ENCODE peak calls at places on chromosome X, in nine cellular contexts. One of them, this sample, is unnamed.

GRCh38 chrX:10952619-10953018 is 158.5 kb upstream of the HCCS start:
- DNase-seq in Peyer's patch: no peak
- DNase-seq in GM23338: peak; percentile 14
- DNase-seq in tibial nerve: no peak
- DNase-seq in lower leg skin: no peak
- DNase-seq in cardiac fibroblast: no peak
- DNase-seq in fibroblast of pulmonary artery: peak; percentile 40
- DNase-seq in OCI-LY7: no peak
- DNase-seq in adrenal gland: no peak
- DNase-seq in this sample: no peak

GRCh38 chrX:10190367-10190766 is 33.6 kb downstream of the CLCN4 start:
- DNase-seq in adrenal gland: peak; percentile 60
- DNase-seq in fibroblast of pulmonary artery: peak; percentile 85
- DNase-seq in lower leg skin: no peak
- DNase-seq in cardiac fibroblast: peak; percentile 87
- DNase-seq in OCI-LY7: peak; percentile 54
- DNase-seq in tibial nerve: peak; percentile 50
- DNase-seq in Peyer's patch: no peak
- DNase-seq in GM23338: peak; percentile 50
- DNase-seq in this sample: no peak

GRCh38 chrX:67720344-67720743 is 176.5 kb downstream of the AR start:
- DNase-seq in OCI-LY7: no peak
- DNase-seq in cardiac fibroblast: no peak
- DNase-seq in fibroblast of pulmonary artery: peak; percentile 25
- DNase-seq in adrenal gland: no peak
- DNase-seq in tibial nerve: no peak
- DNase-seq in lower leg skin: no peak
- DNase-seq in GM23338: no peak
- DNase-seq in Peyer's patch: no peak
- DNase-seq in this sample: no peak

GRCh38 chrX:42678133-42678532 is 99.8 kb downstream of the PPP1R2C start:
- DNase-seq in Peyer's patch: no peak
- DNase-seq in cardiac fibroblast: peak; percentile 73
- DNase-seq in fibroblast of pulmonary artery: peak; percentile 62
- DNase-seq in tibial nerve: no peak
- DNase-seq in GM23338: peak; percentile 4
- DNase-seq in adrenal gland: no peak
- DNase-seq in lower leg skin: no peak
- DNase-seq in OCI-LY7: peak; percentile 12
- DNase-seq in this sample: no peak

GRCh38 chrX:13647709-13648212 is 5.2 kb upstream of the TCEANC start:
- DNase-seq in tibial nerve: peak; percentile 19
- DNase-seq in GM23338: no peak
- DNase-seq in lower leg skin: no peak
- DNase-seq in cardiac fibroblast: peak; percentile 64
- DNase-seq in Peyer's patch: peak; percentile 45
- DNase-seq in adrenal gland: peak; percentile 93
- DNase-seq in OCI-LY7: no peak
- DNase-seq in fibroblast of pulmonary artery: peak; percentile 87
- DNase-seq in this sample: no peak

GRCh38 chrX:97909245-97909644 is 1025.5 kb downstream of the RPA4 start:
- DNase-seq in adrenal gland: no peak
- DNase-seq in Peyer's patch: no peak
- DNase-seq in tibial nerve: no peak
- DNase-seq in fibroblast of pulmonary artery: no peak
- DNase-seq in OCI-LY7: peak; percentile 79
- DNase-seq in lower leg skin: no peak
- DNase-seq in cardiac fibroblast: no peak
- DNase-seq in GM23338: no peak
- DNase-seq in this sample: no peak

GRCh38 chrX:133533249-133533648 is 118.0 kb upstream of the GPC4 start:
- DNase-seq in Peyer's patch: no peak
- DNase-seq in fibroblast of pulmonary artery: no peak
- DNase-seq in adrenal gland: no peak
- DNase-seq in OCI-LY7: no peak
- DNase-seq in tibial nerve: no peak
- DNase-seq in lower leg skin: no peak
- DNase-seq in GM23338: no peak
- DNase-seq in cardiac fibroblast: no peak
- DNase-seq in this sample: no peak

GRCh38 chrX:82813671-82814078 is 694.4 kb upstream of the POU3F4 start:
- DNase-seq in tibial nerve: no peak
- DNase-seq in cardiac fibroblast: peak; percentile 1
- DNase-seq in lower leg skin: peak; percentile 12
- DNase-seq in OCI-LY7: no peak
- DNase-seq in Peyer's patch: no peak
- DNase-seq in GM23338: no peak
- DNase-seq in adrenal gland: no peak
- DNase-seq in fibroblast of pulmonary artery: peak; percentile 7
- DNase-seq in this sample: no peak

GRCh38 chrX:2145672-2146412 is 354.9 kb downstream of the DHRSX start:
- DNase-seq in tibial nerve: no peak
- DNase-seq in cardiac fibroblast: no peak
- DNase-seq in fibroblast of pulmonary artery: no peak
- DNase-seq in Peyer's patch: no peak
- DNase-seq in lower leg skin: no peak
- DNase-seq in adrenal gland: no peak
- DNase-seq in OCI-LY7: no peak
- DNase-seq in GM23338: no peak
- DNase-seq in this sample: no peak

GRCh38 chrX:39582091-39582490 is 515.7 kb downstream of the BCOR start:
- DNase-seq in GM23338: no peak
- DNase-seq in Peyer's patch: no peak
- DNase-seq in tibial nerve: no peak
- DNase-seq in cardiac fibroblast: peak; percentile 2
- DNase-seq in lower leg skin: no peak
- DNase-seq in fibroblast of pulmonary artery: no peak
- DNase-seq in OCI-LY7: no peak
- DNase-seq in adrenal gland: no peak
- DNase-seq in this sample: no peak

GRCh38 chrX:150357790-150358189 is 5.3 kb upstream of the MAMLD1 start:
- DNase-seq in GM23338: no peak
- DNase-seq in cardiac fibroblast: no peak
- DNase-seq in OCI-LY7: no peak
- DNase-seq in tibial nerve: no peak
- DNase-seq in Peyer's patch: no peak
- DNase-seq in fibroblast of pulmonary artery: no peak
- DNase-seq in adrenal gland: no peak
- DNase-seq in lower leg skin: no peak
- DNase-seq in this sample: no peak

GRCh38 chrX:154121961-154122360 is 22.1 kb upstream of the OPN1LW start:
- DNase-seq in lower leg skin: no peak
- DNase-seq in Peyer's patch: no peak
- DNase-seq in adrenal gland: peak; percentile 56
- DNase-seq in cardiac fibroblast: no peak
- DNase-seq in GM23338: no peak
- DNase-seq in OCI-LY7: no peak
- DNase-seq in fibroblast of pulmonary artery: no peak
- DNase-seq in tibial nerve: no peak
- DNase-seq in this sample: no peak

GRCh38 chrX:114619874-114620273 is 36.0 kb downstream of the HTR2C start:
- DNase-seq in cardiac fibroblast: peak; percentile 2
- DNase-seq in fibroblast of pulmonary artery: peak; percentile 1
- DNase-seq in tibial nerve: peak; percentile 4
- DNase-seq in lower leg skin: no peak
- DNase-seq in adrenal gland: no peak
- DNase-seq in Peyer's patch: no peak
- DNase-seq in GM23338: peak; percentile 6
- DNase-seq in OCI-LY7: no peak
- DNase-seq in this sample: no peak

DNA sequence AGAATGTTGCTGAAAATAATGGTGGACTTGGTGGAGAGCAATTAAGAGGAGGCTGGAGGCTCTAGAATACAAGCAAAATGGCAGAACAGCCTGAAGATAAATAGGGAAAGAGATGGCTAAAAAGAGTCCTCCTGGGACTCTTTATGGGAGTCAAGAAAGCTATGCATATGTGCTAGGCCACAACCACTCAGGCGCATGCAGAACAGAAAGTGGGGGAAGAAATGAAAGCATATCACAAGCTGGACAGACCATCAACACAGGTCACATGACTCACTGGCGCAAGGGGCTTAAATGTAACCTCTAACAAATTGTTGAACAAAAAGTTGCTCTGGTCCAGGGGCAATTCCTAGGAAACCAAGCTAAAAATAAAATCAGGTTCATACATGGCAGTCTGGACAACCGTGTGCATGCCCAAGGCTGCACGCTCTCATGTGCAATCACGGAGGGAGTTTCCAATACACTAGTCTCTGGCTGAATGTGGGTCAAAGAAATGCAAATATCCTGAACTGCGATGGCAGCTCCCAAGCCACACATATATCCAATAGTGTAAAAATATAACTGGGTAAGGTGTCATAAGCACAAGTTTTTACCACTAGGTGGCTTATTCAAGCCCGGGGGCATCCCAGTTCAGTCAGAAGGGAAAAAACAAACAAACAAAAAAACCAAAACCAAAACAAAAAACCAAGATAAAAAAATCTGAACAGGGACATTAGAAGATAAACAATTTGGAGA is 45.4 kb downstream of the ZNF711 start:
- DNase-seq in Peyer's patch: no peak
- DNase-seq in adrenal gland: no peak
- DNase-seq in OCI-LY7: no peak
- DNase-seq in cardiac fibroblast: no peak
- DNase-seq in tibial nerve: no peak
- DNase-seq in fibroblast of pulmonary artery: no peak
- DNase-seq in GM23338: peak; percentile 10
- DNase-seq in lower leg skin: no peak
- DNase-seq in this sample: no peak
- TF ChIP-seq CTCF in Peyer's patch: no peak
- TF ChIP-seq CTCF in adrenal gland: no peak
- TF ChIP-seq CTCF in OCI-LY7: peak; percentile 50
- TF ChIP-seq CTCF in cardiac fibroblast: no peak
- TF ChIP-seq CTCF in tibial nerve: no peak
- TF ChIP-seq CTCF in fibroblast of pulmonary artery: no peak
- TF ChIP-seq CTCF in GM23338: peak; percentile 14
- TF ChIP-seq CTCF in lower leg skin: no peak
- TF ChIP-seq CTCF in this sample: no peak

GRCh38 chrX:128901018-128901417 is 622.3 kb downstream of the SMARCA1 start:
- DNase-seq in GM23338: no peak
- DNase-seq in tibial nerve: no peak
- DNase-seq in OCI-LY7: no peak
- DNase-seq in fibroblast of pulmonary artery: no peak
- DNase-seq in Peyer's patch: no peak
- DNase-seq in lower leg skin: no peak
- DNase-seq in adrenal gland: no peak
- DNase-seq in cardiac fibroblast: no peak
- DNase-seq in this sample: no peak
- TF ChIP-seq CTCF in GM23338: no peak
- TF ChIP-seq CTCF in tibial nerve: no peak
- TF ChIP-seq CTCF in OCI-LY7: no peak
- TF ChIP-seq CTCF in fibroblast of pulmonary artery: no peak
- TF ChIP-seq CTCF in Peyer's patch: no peak
- TF ChIP-seq CTCF in lower leg skin: no peak
- TF ChIP-seq CTCF in adrenal gland: no peak
- TF ChIP-seq CTCF in cardiac fibroblast: no peak
- TF ChIP-seq CTCF in this sample: no peak

DNA sequence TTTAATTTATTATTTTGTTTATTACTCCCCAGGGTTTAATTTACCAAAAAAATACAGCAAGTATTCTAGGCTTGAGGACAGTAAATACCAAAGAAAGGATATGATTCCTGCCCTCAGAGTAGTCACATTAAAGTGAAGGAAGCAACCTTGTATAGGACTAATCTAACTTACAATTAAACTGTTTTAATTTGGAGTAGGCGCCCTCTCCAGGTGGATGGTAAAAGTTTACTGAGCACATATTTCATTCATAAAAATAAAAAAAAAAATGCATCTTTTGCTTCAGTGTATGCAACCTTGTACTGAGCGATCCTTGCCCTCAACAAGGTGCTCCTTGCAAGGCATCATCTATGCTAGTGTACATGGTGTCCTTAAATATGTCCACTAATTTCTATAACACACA is 72.0 kb upstream of the MAGEB16 start:
- DNase-seq in tibial nerve: no peak
- DNase-seq in adrenal gland: no peak
- DNase-seq in Peyer's patch: no peak
- DNase-seq in fibroblast of pulmonary artery: peak; percentile 15
- DNase-seq in cardiac fibroblast: peak; percentile 22
- DNase-seq in GM23338: peak; percentile 2
- DNase-seq in OCI-LY7: peak; percentile 10
- DNase-seq in lower leg skin: no peak
- DNase-seq in this sample: no peak
- TF ChIP-seq CTCF in tibial nerve: no peak
- TF ChIP-seq CTCF in adrenal gland: no peak
- TF ChIP-seq CTCF in Peyer's patch: peak; percentile 13
- TF ChIP-seq CTCF in fibroblast of pulmonary artery: peak; percentile 13
- TF ChIP-seq CTCF in cardiac fibroblast: no peak
- TF ChIP-seq CTCF in GM23338: no peak
- TF ChIP-seq CTCF in OCI-LY7: peak; percentile 52
- TF ChIP-seq CTCF in lower leg skin: no peak
- TF ChIP-seq CTCF in this sample: no peak

GRCh38 chrX:47482512-47483309 is at the start of gene ZNF41:
- DNase-seq in fibroblast of pulmonary artery: peak; percentile 82
- DNase-seq in Peyer's patch: peak; percentile 76
- DNase-seq in OCI-LY7: peak; percentile 90
- DNase-seq in GM23338: peak; percentile 80
- DNase-seq in adrenal gland: peak; percentile 87
- DNase-seq in tibial nerve: peak; percentile 49
- DNase-seq in lower leg skin: peak; percentile 51
- DNase-seq in cardiac fibroblast: peak; percentile 81
- DNase-seq in this sample: peak; percentile 39

GRCh38 chrX:47483310-47484268 is 567 bp upstream of the ZNF41 start:
- DNase-seq in cardiac fibroblast: peak; percentile 49
- DNase-seq in fibroblast of pulmonary artery: peak; percentile 53
- DNase-seq in Peyer's patch: peak; percentile 18
- DNase-seq in lower leg skin: no peak
- DNase-seq in GM23338: peak; percentile 22
- DNase-seq in OCI-LY7: no peak
- DNase-seq in adrenal gland: peak; percentile 67
- DNase-seq in tibial nerve: peak; percentile 7
- DNase-seq in this sample: peak; percentile 10

GRCh38 chrX:47481160-47481559 is 1.9 kb downstream of the ZNF41 start:
- DNase-seq in tibial nerve: no peak
- DNase-seq in lower leg skin: no peak
- DNase-seq in fibroblast of pulmonary artery: no peak
- DNase-seq in OCI-LY7: no peak
- DNase-seq in adrenal gland: no peak
- DNase-seq in cardiac fibroblast: no peak
- DNase-seq in Peyer's patch: no peak
- DNase-seq in GM23338: no peak
- DNase-seq in this sample: no peak

GRCh38 chrX:47482065-47482511 is 934 bp downstream of the ZNF41 start:
- DNase-seq in cardiac fibroblast: no peak
- DNase-seq in OCI-LY7: no peak
- DNase-seq in fibroblast of pulmonary artery: no peak
- DNase-seq in adrenal gland: no peak
- DNase-seq in Peyer's patch: no peak
- DNase-seq in GM23338: no peak
- DNase-seq in tibial nerve: no peak
- DNase-seq in lower leg skin: no peak
- DNase-seq in this sample: no peak

DNA sequence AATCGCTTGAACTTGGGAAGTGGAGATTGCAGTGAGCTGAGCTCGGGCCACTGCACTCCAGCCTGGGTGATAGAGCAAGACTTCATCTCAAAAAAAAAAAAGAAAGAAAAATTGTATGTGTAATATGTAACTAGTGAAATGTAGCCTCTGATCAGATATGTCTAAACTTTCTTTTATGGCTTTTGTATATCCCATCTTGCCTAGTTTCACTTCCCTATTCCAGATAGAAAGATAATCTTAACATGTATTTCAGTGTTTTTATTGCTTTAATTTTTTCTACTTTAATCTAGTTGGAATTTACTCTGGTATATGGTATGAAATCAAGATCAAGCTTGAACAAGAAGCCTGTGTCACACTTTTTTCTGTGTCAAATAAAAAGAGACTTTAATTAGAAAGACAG is 1.9 kb upstream of the ZNF41 start:
- DNase-seq in GM23338: no peak
- DNase-seq in cardiac fibroblast: no peak
- DNase-seq in adrenal gland: no peak
- DNase-seq in OCI-LY7: peak; percentile 35
- DNase-seq in Peyer's patch: no peak
- DNase-seq in tibial nerve: no peak
- DNase-seq in lower leg skin: no peak
- DNase-seq in fibroblast of pulmonary artery: no peak
- DNase-seq in this sample: no peak
- TF ChIP-seq CTCF in GM23338: no peak
- TF ChIP-seq CTCF in cardiac fibroblast: no peak
- TF ChIP-seq CTCF in adrenal gland: no peak
- TF ChIP-seq CTCF in OCI-LY7: no peak
- TF ChIP-seq CTCF in Peyer's patch: no peak
- TF ChIP-seq CTCF in tibial nerve: no peak
- TF ChIP-seq CTCF in lower leg skin: no peak
- TF ChIP-seq CTCF in fibroblast of pulmonary artery: no peak
- TF ChIP-seq CTCF in this sample: no peak